ENCODE peak calls at places on chromosomes 1 and 21, in eight cellular contexts. D is tibial nerve, Q is stomach, T is astrocyte of the spinal cord, E is pancreas, L is HFF-Myc, B is GM12865, H is fibroblast of the aortic adventitia. R is an unnamed sample.

GRCh38 chr1:177820213-177820612 is 149.6 kb downstream of the SEC16B start:
- DNase-seq in D (no peak), Q (no peak), T (no peak), E (no peak), L (no peak), B (no peak), H (no peak), R (no peak)

GRCh38 chr1:60108223-60108622 is 34.7 kb upstream of the C1orf87 start:
- DNase-seq in D (no peak), Q (no peak), T (peak; percentile 6), E (no peak), L (no peak), B (no peak), H (no peak), R (no peak)

GRCh38 chr1:169860750-169861149 is 32.9 kb downstream of the SCYL3 start:
- DNase-seq in D (no peak), Q (no peak), T (no peak), E (no peak), L (no peak), B (no peak), H (no peak), R (no peak)

GRCh38 chr1:215473943-215474342 is 93.2 kb upstream of the KCTD3 start:
- DNase-seq in D (no peak), Q (no peak), T (no peak), E (no peak), L (no peak), B (no peak), H (peak; percentile 33), R (no peak)

GRCh38 chr1:193259619-193260018 is 73.2 kb upstream of the B3GALT2 start:
- DNase-seq in D (no peak), Q (no peak), T (no peak), E (no peak), L (no peak), B (no peak), H (no peak), R (no peak)

GRCh38 chr1:8212443-8212920 is 105.4 kb upstream of the SLC45A1 start:
- DNase-seq in D (no peak), Q (no peak), T (no peak), E (no peak), L (no peak), B (no peak), H (no peak), R (no peak)

GRCh38 chr1:98059616-98060015 is 138.8 kb upstream of the DPYD start:
- DNase-seq in D (no peak), Q (no peak), T (no peak), E (no peak), L (no peak), B (no peak), H (no peak), R (no peak)

GRCh38 chr1:225897595-225898514 is 8.9 kb upstream of the LEFTY1 start:
- DNase-seq in D (no peak), Q (no peak), T (no peak), E (no peak), L (no peak), B (peak; percentile 28), H (no peak), R (no peak)

GRCh38 chr1:201267481-201268229 is 15.7 kb upstream of the PKP1 start:
- DNase-seq in D (no peak), Q (peak; percentile 8), T (peak; percentile 59), E (peak; percentile 0), L (no peak), B (no peak), H (peak; percentile 45), R (no peak)

GRCh38 chr1:1200876-1201810 is 5.2 kb downstream of the TNFRSF18 start:
- DNase-seq in D (no peak), Q (peak; percentile 49), T (peak; percentile 22), E (no peak), L (no peak), B (peak; percentile 50), H (peak; percentile 37), R (no peak)

GRCh38 chr1:236605030-236605806 is 902 bp upstream of the HEATR1 start:
- DNase-seq in D (no peak), Q (no peak), T (no peak), E (no peak), L (no peak), B (no peak), H (no peak), R (no peak)

GRCh38 chr1:35809156-35810095 is 1.6 kb downstream of the AGO4 start:
- DNase-seq in D (no peak), Q (no peak), T (no peak), E (no peak), L (no peak), B (no peak), H (peak; percentile 1), R (peak; percentile 54)

GRCh38 chr1:66271904-66272254 is 262.1 kb upstream of the SGIP1 start:
- DNase-seq in D (peak; percentile 33), Q (no peak), T (peak; percentile 43), E (peak; percentile 16), L (no peak), B (no peak), H (peak; percentile 60), R (no peak)

GRCh38 chr21:33080776-33081175 is 10.8 kb downstream of the OLIG1 start:
- DNase-seq in D (no peak), Q (no peak), T (no peak), E (no peak), L (no peak), B (no peak), H (no peak), R (no peak)

DNA sequence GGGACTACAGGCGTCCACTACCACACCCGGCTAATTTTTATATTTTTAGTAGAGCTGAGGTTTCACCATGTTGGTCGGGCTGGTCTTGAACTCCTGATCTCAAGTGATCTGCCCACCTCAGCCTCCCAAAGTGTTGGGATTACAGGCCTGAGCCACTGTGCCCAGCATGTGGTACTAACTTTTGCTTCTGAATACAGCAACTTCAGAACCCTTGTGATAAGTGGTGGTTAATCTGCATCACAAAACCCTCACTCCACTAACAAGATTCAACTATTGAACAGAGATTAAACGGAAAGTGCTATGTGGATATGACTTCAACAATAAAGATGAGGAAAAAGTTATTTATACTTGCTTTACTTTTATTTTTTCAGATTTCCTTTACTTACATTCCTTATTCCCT is 44.5 kb downstream of the SLC16A1 start:
- DNase-seq in D (no peak), Q (no peak), T (no peak), E (no peak), L (no peak), B (no peak), H (no peak), R (no peak)
- TF ChIP-seq CTCF in D (no peak), Q (no peak), T (no peak), E (no peak), L (no peak), B (no peak), H (no peak), R (no peak)

GRCh38 chr1:207088731-207089626 is at the start of gene C4BPB:
- DNase-seq in D (no peak), Q (peak; percentile 71), T (no peak), E (peak; percentile 68), L (no peak), B (no peak), H (no peak), R (peak; percentile 7)
- H3K4me3 ChIP-seq in D (no peak within 1 kb of the TSS), Q (peak within 1 kb of the TSS; percentile 34), T (no peak within 1 kb of the TSS), E (no peak within 1 kb of the TSS), L (no peak within 1 kb of the TSS), B (no peak within 1 kb of the TSS), H (no peak within 1 kb of the TSS), R (no peak within 1 kb of the TSS)

GRCh38 chr1:58783993-58784757 is at the start of gene JUN:
- DNase-seq in D (peak; percentile 100), Q (peak; percentile 99), T (peak; percentile 100), E (peak; percentile 100), L (peak; percentile 99), B (peak; percentile 99), H (peak; percentile 100), R (peak; percentile 99)
- TF ChIP-seq CTCF in D (no peak), Q (no peak), T (no peak), E (no peak), L (no peak), B (no peak), H (peak; percentile 1), R (no peak)

GRCh38 chr1:94929351-94929814 is 2.5 kb upstream of the CNN3 start:
- DNase-seq in D (no peak), Q (no peak), T (no peak), E (no peak), L (no peak), B (no peak), H (no peak), R (no peak)

GRCh38 chr1:94927405-94928175 is 680 bp upstream of the CNN3 start:
- DNase-seq in D (peak; percentile 39), Q (no peak), T (peak; percentile 70), E (peak; percentile 55), L (no peak), B (no peak), H (peak; percentile 65), R (no peak)

GRCh38 chr1:94926915-94927404 is at the start of gene CNN3:
- DNase-seq in D (peak; percentile 78), Q (peak; percentile 92), T (peak; percentile 97), E (peak; percentile 91), L (peak; percentile 62), B (peak; percentile 43), H (peak; percentile 90), R (no peak)

GRCh38 chr1:94929816-94930215 is 2.9 kb upstream of the CNN3 start:
- DNase-seq in D (no peak), Q (no peak), T (no peak), E (no peak), L (no peak), B (no peak), H (no peak), R (no peak)

GRCh38 chr1:94928293-94928939 is 1.5 kb upstream of the CNN3 start:
- DNase-seq in D (no peak), Q (no peak), T (no peak), E (no peak), L (no peak), B (no peak), H (no peak), R (no peak)
- H3K4me3 ChIP-seq in D (peak overlapping the region; percentile 75), Q (peak overlapping the region; percentile 66), T (peak overlapping the region; percentile 50), E (no peak overlapping the region), L (peak overlapping the region; percentile 72), B (no peak overlapping the region), H (peak overlapping the region; percentile 66), R (no peak overlapping the region)

GRCh38 chr1:61922950-61923480 is 180.7 kb downstream of the PATJ start:
- DNase-seq in D (no peak), Q (no peak), T (no peak), E (no peak), L (no peak), B (no peak), H (no peak), R (no peak)

GRCh38 chr1:61926597-61926996 is 184.3 kb downstream of the PATJ start:
- DNase-seq in D (no peak), Q (no peak), T (no peak), E (no peak), L (no peak), B (no peak), H (no peak), R (no peak)

GRCh38 chr1:61925591-61926298 is 183.5 kb downstream of the PATJ start:
- DNase-seq in D (no peak), Q (no peak), T (no peak), E (no peak), L (no peak), B (no peak), H (no peak), R (no peak)

DNA sequence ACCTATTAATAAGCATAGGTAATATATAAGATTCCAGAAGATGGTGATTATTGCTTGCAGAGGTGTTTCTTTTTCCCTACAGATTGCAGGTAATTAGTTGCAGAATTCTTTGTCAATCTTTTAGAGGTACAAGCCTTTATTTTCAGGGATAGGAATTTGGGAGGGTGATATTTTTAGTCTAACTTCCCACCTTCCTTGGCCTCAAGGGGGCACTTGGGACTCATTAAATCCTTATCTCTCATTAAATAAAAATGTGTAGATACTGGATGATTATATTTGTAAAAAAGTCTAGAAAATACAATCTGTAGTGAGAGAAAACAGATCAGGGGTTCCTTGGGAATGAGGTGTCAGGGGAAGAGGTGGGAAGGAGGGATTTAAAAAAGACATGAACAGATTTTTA is 179.2 kb downstream of the PATJ start:
- DNase-seq in D (no peak), Q (no peak), T (peak; percentile 8), E (no peak), L (no peak), B (no peak), H (no peak), R (no peak)
- TF ChIP-seq CTCF in D (no peak), Q (no peak), T (peak; percentile 50), E (no peak), L (peak; percentile 29), B (no peak), H (no peak), R (peak; percentile 10)